ENCODE peak calls at places on chromosomes 6 and 20, in nine cellular contexts. N, U, C, V, G, J, A, L and D are unnamed samples.

GRCh38 chr6:32244270-32244669 is 20.4 kb upstream of the NOTCH4 start:
- DNase-seq in N (no peak), U (no peak), C (no peak), V (no peak), G (peak), J (no peak), A (no peak), L (peak), D (no peak)

GRCh38 chr6:8513174-8513573 is 77.8 kb upstream of the SLC35B3 start:
- DNase-seq in N (no peak), U (no peak), C (peak), V (no peak), G (no peak), J (no peak), A (no peak), L (no peak), D (no peak)

GRCh38 chr6:121760640-121761213 is 325.3 kb downstream of the GJA1 start:
- DNase-seq in N (no peak), U (no peak), C (no peak), V (no peak), G (no peak), J (no peak), A (no peak), L (no peak), D (no peak)

GRCh38 chr6:85551264-85551663 is 42.4 kb downstream of the SNX14 start:
- DNase-seq in N (no peak), U (no peak), C (peak), V (no peak), G (peak), J (peak), A (no peak), L (no peak), D (no peak)

GRCh38 chr6:36595168-36595818 is 1.1 kb downstream of the SRSF3 start:
- DNase-seq in N (no peak), U (no peak), C (peak), V (peak), G (peak), J (no peak), A (no peak), L (no peak), D (peak)

GRCh38 chr20:51027396-51027795 is 4.5 kb upstream of the KCNG1 start:
- DNase-seq in N (peak), U (no peak), C (no peak), V (no peak), G (no peak), J (no peak), A (no peak), L (no peak), D (no peak)

GRCh38 chr6:166369741-166370140 is 13.0 kb downstream of the MPC1 start:
- DNase-seq in N (no peak), U (no peak), C (no peak), V (no peak), G (no peak), J (no peak), A (no peak), L (no peak), D (no peak)

GRCh38 chr6:19918436-19918835 is 81.3 kb downstream of the ID4 start:
- DNase-seq in N (no peak), U (no peak), C (no peak), V (no peak), G (no peak), J (no peak), A (no peak), L (no peak), D (no peak)

GRCh38 chr20:3744806-3745685 is 12.6 kb downstream of the HSPA12B start:
- DNase-seq in N (peak), U (peak), C (peak), V (peak), G (peak), J (peak), A (peak), L (peak), D (peak)
- H3K4me3 ChIP-seq in N (peak), U (no peak), C (peak), V (no peak), G (peak), J (peak), A (no peak), L (no peak), D (no peak)

GRCh38 chr6:33577718-33578117 is 2.4 kb downstream of the BAK1 start:
- DNase-seq in N (peak), U (no peak), C (no peak), V (peak), G (no peak), J (no peak), A (no peak), L (no peak), D (no peak)
- H3K4me3 ChIP-seq in N (peak), U (no peak), C (no peak), V (peak), G (no peak), J (no peak), A (no peak), L (no peak), D (no peak)

GRCh38 chr6:47135772-47136171 is 93.6 kb upstream of the ADGRF1 start:
- DNase-seq in N (no peak), U (no peak), C (peak), V (no peak), G (no peak), J (no peak), A (no peak), L (no peak), D (no peak)
- H3K4me3 ChIP-seq in N (no peak), U (no peak), C (no peak), V (no peak), G (no peak), J (no peak), A (no peak), L (no peak), D (no peak)

DNA sequence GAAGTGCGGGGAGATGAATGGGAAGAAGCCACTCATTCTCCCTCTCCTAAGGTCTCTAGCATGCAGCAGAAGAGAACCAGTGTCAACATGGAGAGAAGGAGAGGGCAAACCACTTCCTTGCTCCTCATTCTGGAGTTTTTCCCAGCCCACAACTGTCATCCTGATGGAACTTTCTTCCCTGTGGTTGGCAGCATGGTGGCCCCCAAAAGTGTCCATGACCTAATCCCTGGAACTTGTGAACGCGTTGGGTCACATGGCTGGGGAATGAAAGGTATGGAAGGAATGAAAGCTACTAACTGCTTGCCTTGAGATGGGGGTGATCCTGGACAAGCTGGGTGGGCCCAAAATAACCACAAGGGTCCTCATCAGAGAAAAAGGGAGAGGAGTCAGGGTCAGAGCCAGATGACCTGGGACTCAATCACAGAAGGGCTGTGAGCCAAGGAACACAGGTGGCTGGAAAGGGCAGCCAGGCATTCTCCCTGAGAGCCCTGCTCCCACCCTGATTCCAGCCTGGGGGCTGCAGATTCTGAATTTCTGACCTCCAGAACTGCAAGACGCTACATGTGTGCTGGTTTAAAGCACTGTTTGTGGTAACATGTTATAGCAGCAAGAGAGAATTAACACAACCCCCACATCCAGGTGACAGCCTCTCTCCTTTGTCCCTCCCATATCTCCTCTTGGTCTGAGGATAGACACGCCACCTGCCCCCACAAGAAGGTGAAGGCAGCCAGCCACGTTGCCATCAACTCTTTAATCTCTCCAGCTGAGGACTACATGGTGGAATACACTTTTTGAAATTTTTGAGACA is 63.2 kb downstream of the PYGB start:
- DNase-seq in N (peak), U (no peak), C (peak), V (no peak), G (no peak), J (no peak), A (no peak), L (peak), D (peak)
- H3K4me3 ChIP-seq in N (peak), U (no peak), C (no peak), V (no peak), G (no peak), J (no peak), A (no peak), L (no peak), D (peak)

GRCh38 chr6:170151235-170152110 is 139.4 kb downstream of the DLL1 start:
- DNase-seq in N (peak), U (no peak), C (no peak), V (no peak), G (no peak), J (peak), A (no peak), L (no peak), D (peak)

GRCh38 chr6:170150590-170150945 is 140.3 kb downstream of the DLL1 start:
- DNase-seq in N (no peak), U (no peak), C (no peak), V (no peak), G (no peak), J (peak), A (no peak), L (no peak), D (no peak)

GRCh38 chr6:170153436-170154319 is 137.2 kb downstream of the DLL1 start:
- DNase-seq in N (no peak), U (no peak), C (no peak), V (no peak), G (no peak), J (peak), A (no peak), L (no peak), D (no peak)

GRCh38 chr6:170152989-170153388 is 137.9 kb downstream of the DLL1 start:
- DNase-seq in N (no peak), U (peak), C (peak), V (peak), G (no peak), J (peak), A (peak), L (no peak), D (no peak)

DNA sequence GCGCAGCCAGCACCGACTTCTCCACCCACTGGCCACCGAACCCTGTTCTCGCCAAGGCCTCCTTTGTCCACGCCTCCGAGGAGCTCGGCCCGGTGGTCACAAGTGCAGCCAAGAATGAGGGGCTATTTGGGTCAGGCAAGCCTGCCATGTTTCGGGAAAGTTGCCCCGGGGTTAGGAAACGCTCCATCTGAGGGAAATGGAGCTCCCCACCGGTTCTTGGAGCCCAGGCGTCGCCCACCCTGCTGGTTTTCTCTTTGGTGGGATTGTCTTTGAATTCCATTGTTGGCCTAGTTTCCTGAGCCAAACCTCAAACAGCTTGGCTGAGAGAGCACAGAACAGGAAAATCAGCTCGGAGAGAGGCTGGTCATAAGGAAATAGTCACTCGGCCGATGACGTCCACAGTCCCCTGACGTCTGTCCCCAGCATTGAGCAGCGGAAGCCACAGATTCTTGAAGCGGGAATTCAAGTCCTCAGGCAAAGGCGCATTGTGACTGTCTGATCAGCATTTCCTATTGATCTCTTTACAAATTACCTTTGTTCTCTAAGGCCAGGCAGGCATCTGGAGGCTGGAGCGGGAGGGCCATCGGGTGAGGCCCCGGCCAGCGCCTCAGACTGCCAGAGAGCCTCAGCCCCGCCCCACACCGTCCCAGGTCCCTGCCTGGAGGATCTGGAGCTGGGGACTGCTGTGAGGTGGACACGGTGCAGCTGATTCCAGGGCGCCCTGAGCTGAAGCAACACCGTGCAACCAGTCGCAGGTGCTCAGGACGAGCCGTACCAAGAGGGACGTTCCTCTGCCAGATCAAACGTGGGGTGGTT is 138.6 kb downstream of the DLL1 start:
- DNase-seq in N (peak), U (peak), C (peak), V (peak), G (no peak), J (peak), A (peak), L (no peak), D (peak)
- H3K4me3 ChIP-seq in N (no peak), U (no peak), C (no peak), V (no peak), G (no peak), J (no peak), A (no peak), L (no peak), D (no peak)